ENCODE peak calls at places on chromosomes 11 and 22, in five cellular contexts. B, V, H, F and Y are unnamed samples.

GRCh38 chr11:111574373-111575230 is 27.6 kb upstream of the SIK2 start:
- ATAC-seq in B (no peak), F (peak), V (no peak), H (no peak), Y (no peak)

GRCh38 chr11:100459791-100460190 is 227.3 kb upstream of the ARHGAP42 start:
- ATAC-seq in H (no peak), F (no peak), V (no peak), B (no peak), Y (no peak)

GRCh38 chr22:24485170-24485569 is 10.0 kb upstream of the UPB1 start:
- ATAC-seq in F (no peak), B (no peak), H (no peak), V (no peak), Y (no peak)

GRCh38 chr11:47861762-47862161 is 13.6 kb upstream of the NUP160 start:
- ATAC-seq in V (no peak), B (no peak), H (peak), F (no peak), Y (no peak)

GRCh38 chr11:110356769-110357671 is 60.6 kb upstream of the RDX start:
- ATAC-seq in F (no peak), B (no peak), H (peak), V (peak), Y (no peak)

GRCh38 chr11:76139317-76139716 is 67.0 kb downstream of the WNT11 start:
- ATAC-seq in B (no peak), V (no peak), H (no peak), F (no peak), Y (no peak)

GRCh38 chr22:19727310-19728150 is 4.2 kb downstream of the GP1BB start:
- ATAC-seq in B (no peak), V (no peak), F (no peak), H (no peak), Y (no peak)

GRCh38 chr11:111838054-111838453 is 33.3 kb downstream of the ALG9 start:
- ATAC-seq in V (no peak), H (no peak), F (no peak), B (no peak), Y (no peak)

GRCh38 chr11:7905961-7906429 is 25.1 kb downstream of the OR10A6 start:
- ATAC-seq in H (no peak), F (no peak), B (peak), V (no peak), Y (no peak)

GRCh38 chr11:64762277-64762915 is 2.6 kb upstream of the PYGM start:
- ATAC-seq in B (no peak), V (no peak), H (no peak), F (no peak), Y (no peak)

GRCh38 chr22:19853879-19854777 is 546 bp downstream of the GNB1L start:
- ATAC-seq in F (peak), V (peak), B (no peak), H (no peak), Y (peak)

GRCh38 chr22:20258584-20259335 is 9.4 kb downstream of the RTN4R start:
- ATAC-seq in F (no peak), B (no peak), V (peak), H (no peak), Y (no peak)

GRCh38 chr22:44455151-44455962 is 42.7 kb downstream of the RTL6 start:
- ATAC-seq in V (no peak), H (no peak), F (no peak), B (no peak), Y (no peak)

GRCh38 chr22:40014661-40015255 is 20.0 kb downstream of the FAM83F start:
- ATAC-seq in H (no peak), F (no peak), B (no peak), V (no peak), Y (no peak)

GRCh38 chr11:78063440-78064181 is at the start of gene THRSP:
- ATAC-seq in V (no peak), F (peak), B (no peak), H (no peak), Y (no peak)

GRCh38 chr11:16924826-16925494 is 89.3 kb downstream of the PLEKHA7 start:
- ATAC-seq in H (peak), V (peak), F (peak), B (peak), Y (peak)

GRCh38 chr11:65216830-65217229 is 35.1 kb downstream of the CAPN1 start:
- ATAC-seq in V (peak), H (peak), B (no peak), F (no peak), Y (no peak)

GRCh38 chr22:32587449-32587848 is 112.8 kb downstream of the FBXO7 start:
- ATAC-seq in H (peak), V (no peak), B (no peak), F (peak), Y (peak)

GRCh38 chr11:57779275-57779674 is 17.7 kb downstream of the CTNND1 start:
- ATAC-seq in F (peak), V (peak), H (peak), B (no peak), Y (peak)

GRCh38 chr22:42229455-42230149 is 40.9 kb downstream of the TCF20 start:
- ATAC-seq in B (peak), F (no peak), H (no peak), V (no peak), Y (no peak)

GRCh38 chr22:25111579-25112517 is 87.8 kb upstream of the CRYBB3 start:
- ATAC-seq in V (peak), H (peak), B (peak), F (peak), Y (peak)

GRCh38 chr11:32374261-32374711 is 61.1 kb downstream of the WT1 start:
- ATAC-seq in B (peak), F (no peak), V (peak), H (peak), Y (no peak)

GRCh38 chr22:24728790-24729637 is 45.5 kb downstream of the PIWIL3 start:
- ATAC-seq in V (peak), H (no peak), B (no peak), F (no peak), Y (no peak)

GRCh38 chr11:108970221-108970991 is 305.5 kb downstream of the DDX10 start:
- ATAC-seq in F (no peak), V (no peak), B (no peak), H (no peak), Y (no peak)

GRCh38 chr11:16924462-16924825 is 89.8 kb downstream of the PLEKHA7 start:
- ATAC-seq in V (no peak), B (no peak), H (peak), F (no peak), Y (no peak)

GRCh38 chr11:128451651-128452470 is 135.5 kb downstream of the ETS1 start:
- ATAC-seq in B (peak), H (no peak), F (peak), V (peak), Y (peak)

GRCh38 chr11:29293825-29294224 is 723.0 kb downstream of the KCNA4 start:
- ATAC-seq in V (no peak), F (no peak), H (no peak), B (no peak), Y (no peak)

GRCh38 chr11:26228778-26229177 is 103.2 kb upstream of the ANO3 start:
- ATAC-seq in B (no peak), F (no peak), V (no peak), H (no peak), Y (no peak)

GRCh38 chr11:11843233-11843632 is 1.5 kb downstream of the USP47 start:
- ATAC-seq in B (no peak), H (no peak), V (no peak), F (peak), Y (peak)

GRCh38 chr11:121029813-121030445 is 6.0 kb downstream of the TBCEL start:
- ATAC-seq in F (no peak), V (no peak), H (no peak), B (no peak), Y (no peak)

GRCh38 chr11:46845740-46846509 is at the start of gene CKAP5:
- ATAC-seq in V (peak), B (peak), F (peak), H (peak), Y (peak)
- TF ChIP-seq POLR2A in V (peak), B (no peak), F (peak), H (peak), Y (peak)

DNA sequence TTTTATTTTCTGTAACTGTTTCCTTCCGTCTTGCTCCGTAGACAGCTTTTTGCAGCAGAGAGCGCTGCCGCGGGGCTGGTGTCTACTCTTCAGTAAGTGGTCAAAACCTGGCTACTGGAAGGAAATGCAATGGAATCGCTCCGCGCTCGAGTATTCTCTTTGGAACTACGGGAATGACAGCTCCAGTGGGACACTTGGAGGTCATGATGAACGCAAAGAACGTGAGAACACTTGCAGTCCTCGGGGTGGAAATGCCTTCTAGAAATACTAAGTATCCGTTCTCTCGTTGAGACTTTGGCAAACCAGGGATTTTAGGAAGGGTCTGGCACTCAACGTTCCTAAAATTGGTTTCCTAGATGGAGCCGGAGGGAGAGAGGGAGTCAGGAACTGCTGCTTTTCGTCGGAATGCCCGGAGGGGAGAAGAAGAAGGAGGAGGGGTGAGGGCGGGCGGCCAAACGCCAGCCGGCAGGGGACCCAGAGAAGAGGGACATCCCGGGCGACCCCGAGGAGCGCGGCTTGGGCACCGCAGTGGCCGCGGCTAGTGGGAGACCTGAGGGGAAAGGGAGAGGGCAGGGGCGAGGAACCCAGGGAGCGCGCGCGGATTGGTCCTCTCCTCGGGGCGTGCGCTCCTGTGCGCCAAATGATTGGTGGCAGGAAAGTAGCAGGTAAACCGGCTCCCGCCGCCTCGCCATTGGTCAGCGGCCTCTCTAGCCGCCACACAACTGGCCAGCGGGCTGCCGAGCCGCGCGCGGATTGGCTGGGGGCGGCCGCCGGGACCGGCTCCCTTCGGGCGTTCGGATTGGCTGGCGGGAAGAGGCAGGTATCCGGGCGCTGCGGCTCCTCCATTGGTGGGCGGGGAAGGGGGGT is 505 bp upstream of the BMAL1 start:
- ATAC-seq in F (peak), B (peak), H (peak), V (peak), Y (peak)
- TF ChIP-seq POLR2A in F (peak), B (peak), H (peak), V (no peak), Y (peak)

DNA sequence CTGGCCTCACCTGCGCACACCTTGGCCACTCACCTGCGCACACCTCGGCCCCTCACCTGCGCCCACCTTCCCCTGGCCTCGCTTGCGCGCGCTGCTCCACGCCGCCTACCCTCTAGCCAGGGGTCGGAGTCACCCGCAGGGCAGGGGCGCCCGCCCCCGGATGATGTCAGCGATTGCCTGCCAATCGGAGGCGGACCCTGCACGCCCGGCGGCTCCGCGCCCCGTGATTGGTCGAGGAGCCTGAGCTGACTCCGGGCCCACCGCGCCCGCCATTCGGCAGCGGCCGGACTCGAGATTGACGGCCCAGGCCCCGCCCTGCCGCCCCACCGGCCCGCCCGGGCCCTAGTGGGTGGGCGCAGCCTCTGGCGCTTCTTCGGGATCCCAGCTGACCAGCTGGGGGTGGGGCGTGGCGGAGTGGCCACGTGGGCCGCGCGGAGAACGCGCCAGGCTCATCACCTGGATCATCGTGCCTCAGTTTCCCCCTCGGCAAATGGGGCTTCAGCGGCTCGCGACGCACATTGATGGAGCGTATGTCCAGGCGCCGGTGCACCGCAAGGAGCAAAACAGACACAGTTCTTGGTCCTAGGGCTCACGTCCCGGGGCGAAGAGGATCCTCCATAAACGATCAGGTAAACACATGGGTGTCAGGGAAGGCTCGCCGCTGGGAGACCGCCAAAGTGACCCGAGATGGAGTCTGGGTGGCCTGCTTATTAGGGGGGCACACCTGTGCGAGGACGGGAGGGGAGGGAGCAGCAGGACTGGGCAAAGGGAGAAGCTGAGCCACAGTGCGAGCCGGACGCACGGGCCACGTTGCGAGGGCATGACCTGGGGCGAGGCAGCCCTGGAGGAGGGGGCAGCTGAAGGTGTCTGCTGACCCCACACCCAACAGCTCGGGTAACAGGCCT is at the start of gene DHCR7:
- ATAC-seq in H (peak), B (peak), F (peak), V (peak), Y (peak)
- TF ChIP-seq POLR2A in H (peak), B (no peak), F (peak), V (peak), Y (peak)

DNA sequence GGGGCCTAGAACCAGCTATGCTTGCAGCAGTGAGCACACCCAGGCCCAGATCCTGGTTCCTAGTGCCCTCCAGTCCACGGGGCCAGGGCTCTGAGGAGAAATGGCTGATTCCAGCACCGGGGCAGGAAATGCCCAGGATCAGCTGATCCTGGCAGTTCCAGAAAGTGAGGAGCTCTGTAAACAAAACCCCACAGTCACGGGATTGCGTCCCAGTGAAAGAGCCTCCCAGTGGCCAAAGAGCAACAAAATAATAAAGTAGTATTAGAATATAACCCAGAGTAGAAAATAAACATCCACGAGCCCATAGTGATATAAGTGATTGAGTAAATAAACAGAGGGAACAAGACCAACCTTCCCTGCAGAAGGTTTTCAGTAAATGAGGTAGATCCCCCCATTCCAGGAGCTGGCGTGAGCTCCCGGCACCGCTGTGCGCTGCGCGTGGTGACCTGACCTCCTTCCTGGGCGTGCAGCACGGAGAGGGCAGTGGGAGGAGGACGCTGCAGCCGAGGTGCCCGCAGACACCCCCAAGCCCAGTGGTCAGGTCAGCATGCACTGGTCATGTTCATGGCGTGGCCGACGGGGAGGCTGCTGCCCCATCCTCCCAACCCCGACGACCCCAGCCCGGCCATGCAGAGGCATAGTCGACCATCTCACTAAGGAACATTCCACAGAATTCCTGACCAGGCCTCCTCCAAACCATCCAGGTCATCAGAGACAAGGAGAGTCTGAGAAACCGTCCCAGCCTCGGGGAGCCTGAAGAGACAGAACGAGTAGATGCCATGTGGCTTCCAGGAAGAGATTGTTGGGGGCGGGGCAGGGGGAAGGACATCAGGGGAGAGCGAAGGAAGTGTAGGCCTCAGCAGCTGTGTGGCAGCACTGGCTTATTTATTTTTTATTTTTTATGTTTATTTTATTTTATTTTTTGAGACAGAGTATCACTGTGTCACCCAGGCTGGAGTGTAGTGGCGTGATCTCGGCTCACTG is 19.9 kb downstream of the PTDSS2 start:
- ATAC-seq in B (peak), F (peak), H (peak), V (peak), Y (peak)
- TF ChIP-seq POLR2A in B (peak), F (no peak), H (no peak), V (peak), Y (peak)

GRCh38 chr11:114058871-114059277 is 637 bp upstream of the ZBTB16 start:
- ATAC-seq in B (no peak), V (no peak), F (no peak), H (no peak), Y (no peak)

GRCh38 chr11:114059984-114060401 is 482 bp downstream of the ZBTB16 start:
- ATAC-seq in B (no peak), F (no peak), V (no peak), H (peak), Y (peak)

GRCh38 chr11:114061053-114062049 is 1.8 kb downstream of the ZBTB16 start:
- ATAC-seq in F (peak), H (peak), B (no peak), V (peak), Y (peak)

GRCh38 chr11:114059278-114059983 is at the start of gene ZBTB16:
- ATAC-seq in B (peak), V (no peak), F (peak), H (no peak), Y (peak)

DNA sequence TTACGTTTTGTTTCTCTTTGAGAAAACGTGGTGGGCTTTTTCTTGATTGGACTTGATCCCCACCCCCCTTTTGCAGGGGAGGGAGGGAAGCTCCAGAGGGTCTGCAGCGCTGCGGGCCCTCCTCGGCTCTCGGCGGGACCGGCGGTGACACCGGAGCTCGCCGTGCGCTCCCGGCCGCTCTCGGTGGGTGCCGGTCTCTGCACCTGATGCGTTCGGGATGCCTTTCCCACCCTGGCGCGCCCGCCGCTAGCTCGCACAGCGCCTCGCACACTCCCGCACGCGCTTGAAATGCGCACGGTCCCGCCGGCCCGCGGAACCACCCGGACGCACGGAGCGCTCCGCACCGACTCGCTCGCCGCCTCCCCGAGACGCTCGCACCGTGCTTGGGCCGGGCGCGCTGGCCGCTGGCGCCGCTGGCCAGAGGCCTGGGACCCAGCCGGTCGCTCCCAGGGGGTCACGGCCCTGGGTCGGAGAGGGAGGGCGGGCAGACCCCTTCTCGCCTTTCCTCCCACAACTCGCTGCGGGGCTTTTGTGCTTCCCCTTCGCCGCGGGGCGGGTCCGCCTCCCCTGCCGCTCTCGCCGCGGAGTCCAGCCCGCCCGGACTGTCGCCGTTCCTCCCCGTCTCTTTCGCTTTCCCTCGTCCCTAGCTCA is 1.0 kb downstream of the ZBTB16 start:
- ATAC-seq in F (no peak), H (peak), B (no peak), V (peak), Y (no peak)
- TF ChIP-seq POLR2A in F (no peak), H (no peak), B (no peak), V (no peak), Y (peak)

GRCh38 chr22:31286360-31287255 is 5.7 kb downstream of the PIK3IP1 start:
- ATAC-seq in F (no peak), V (no peak), B (no peak), H (no peak), Y (no peak)

GRCh38 chr22:31290494-31291402 is 1.5 kb downstream of the PIK3IP1 start:
- ATAC-seq in H (peak), B (peak), V (peak), F (peak), Y (peak)

GRCh38 chr22:31289335-31289734 is 3.0 kb downstream of the PIK3IP1 start:
- ATAC-seq in V (no peak), F (no peak), B (no peak), H (no peak), Y (no peak)

GRCh38 chr22:31288496-31289235 is 3.6 kb downstream of the PIK3IP1 start:
- ATAC-seq in F (no peak), B (no peak), H (no peak), V (no peak), Y (no peak)

GRCh38 chr22:31287818-31288495 is 4.3 kb downstream of the PIK3IP1 start:
- ATAC-seq in F (no peak), H (no peak), B (no peak), V (no peak), Y (no peak)
- TF ChIP-seq POLR2A in F (no peak), H (no peak), B (no peak), V (no peak), Y (no peak)

DNA sequence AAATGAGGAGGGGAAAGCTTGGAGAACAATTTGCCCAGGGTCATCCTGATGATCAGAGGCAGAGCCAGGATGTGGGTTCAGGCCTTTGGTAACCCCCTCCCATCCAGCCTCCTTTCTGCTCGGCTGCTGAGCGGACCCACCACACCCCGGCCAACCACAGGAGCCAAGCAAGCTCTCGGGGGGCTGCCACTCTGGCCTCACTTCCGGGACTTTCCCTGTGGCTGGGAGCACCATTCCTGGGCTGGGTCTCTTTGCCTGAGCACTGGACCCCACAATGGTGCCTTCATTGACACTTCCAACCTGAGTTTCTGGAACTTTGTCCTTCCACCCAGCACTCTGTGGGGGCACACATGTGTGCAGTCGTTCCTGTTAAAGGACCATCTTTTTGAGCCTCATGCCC is 9.8 kb downstream of the TOP3B start:
- ATAC-seq in F (no peak), V (no peak), B (no peak), H (no peak), Y (no peak)
- TF ChIP-seq POLR2A in F (no peak), V (no peak), B (no peak), H (no peak), Y (no peak)